ENCODE peak calls at places on chromosomes 16 and 17, in ten cellular contexts. H, P, Z, C, Q, X, A, T, V and J are unnamed samples.
A peak's percentile ranks its signal among the peaks of the same experiment; 100 is the strongest.

GRCh38 chr16:67668495-67669157 is 2.0 kb downstream of the C16orf86 start:
- DNase-seq in Q (no peak), Z (no peak), C (no peak), T (no peak), H (no peak), P (no peak), X (peak; percentile 66), A (no peak), V (no peak), J (no peak)

GRCh38 chr17:15180121-15180561 is 85.0 kb downstream of the PMP22 start:
- DNase-seq in T (no peak), A (no peak), P (no peak), Q (no peak), C (no peak), V (peak; percentile 13), H (no peak), Z (no peak), X (no peak), J (no peak)

GRCh38 chr16:4767872-4768548 is 1.0 kb upstream of the ZNF500 start:
- DNase-seq in P (no peak), C (peak; percentile 20), T (peak; percentile 72), X (no peak), V (no peak), H (no peak), Q (peak; percentile 47), A (peak; percentile 40), Z (no peak), J (no peak)

GRCh38 chr17:40912506-40913220 is 24.8 kb downstream of the KRT23 start:
- DNase-seq in V (no peak), Q (no peak), P (no peak), A (no peak), Z (no peak), T (no peak), C (no peak), H (no peak), X (no peak), J (no peak)

GRCh38 chr17:2694381-2695242 is 17.0 kb downstream of the CLUH start:
- DNase-seq in A (peak; percentile 7), P (no peak), V (no peak), Z (peak; percentile 25), H (no peak), T (peak; percentile 61), X (no peak), C (no peak), Q (peak; percentile 22), J (no peak)

GRCh38 chr17:72152392-72152727 is 31.5 kb downstream of the SOX9 start:
- DNase-seq in X (no peak), Z (no peak), Q (no peak), C (no peak), A (no peak), P (no peak), V (no peak), H (no peak), T (no peak), J (no peak)

GRCh38 chr16:89350701-89351380 is 133.3 kb downstream of the ZNF778 start:
- DNase-seq in T (no peak), P (no peak), V (no peak), Z (no peak), X (no peak), Q (no peak), A (no peak), C (no peak), H (no peak), J (no peak)

GRCh38 chr17:40218740-40219072 is 398 bp upstream of the WIPF2 start:
- DNase-seq in Q (peak; percentile 64), Z (peak; percentile 61), H (peak; percentile 75), P (peak; percentile 28), V (peak; percentile 44), T (peak; percentile 89), A (peak; percentile 71), C (peak; percentile 40), X (peak; percentile 89), J (peak; percentile 87)

GRCh38 chr16:88705076-88705684 is 1.0 kb downstream of the RNF166 start:
- DNase-seq in P (no peak), Z (no peak), T (no peak), C (no peak), H (no peak), X (no peak), V (no peak), Q (no peak), A (peak; percentile 44), J (no peak)

DNA sequence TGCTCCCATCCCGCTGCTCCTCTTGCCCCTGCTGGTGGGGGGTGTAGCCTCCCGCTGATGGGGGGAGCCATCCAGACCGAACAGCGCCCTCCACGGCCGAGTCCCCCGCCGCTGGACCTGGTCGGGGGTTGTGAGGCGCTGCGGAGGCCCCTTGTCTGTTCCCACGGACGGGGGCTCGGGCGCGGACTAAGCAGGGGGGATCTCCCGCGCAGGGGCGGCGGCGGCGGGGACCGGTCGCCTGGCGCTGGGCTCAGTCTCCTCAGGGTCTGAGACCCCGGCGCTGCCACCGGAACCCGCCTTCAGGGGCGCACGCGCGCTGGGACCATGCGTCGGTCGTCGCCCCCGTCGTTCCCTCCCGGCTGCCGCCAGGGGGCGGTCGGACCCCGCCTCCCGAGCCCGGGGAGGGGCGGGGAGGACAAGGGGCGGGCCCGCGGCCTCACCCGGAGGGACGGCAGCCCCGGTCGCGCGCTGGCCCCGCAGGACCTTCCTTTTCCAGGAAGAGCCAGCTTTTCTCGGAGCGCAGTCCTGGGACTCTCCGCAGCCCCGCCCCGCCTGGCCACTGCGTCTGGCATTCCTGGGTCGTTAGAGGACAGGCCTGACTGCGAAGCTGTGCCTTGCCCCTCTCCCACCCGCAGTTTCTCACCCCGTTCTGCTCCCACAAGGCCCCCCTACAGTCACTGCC is 6.3 kb upstream of the IL32 start:
- DNase-seq in Z (peak; percentile 91), Q (peak; percentile 89), C (no peak), H (peak; percentile 79), T (peak; percentile 91), X (peak; percentile 98), P (peak; percentile 58), V (peak; percentile 64), A (peak; percentile 92), J (peak; percentile 91)
- TF ChIP-seq POLR2A in Z (no peak), Q (no peak), C (peak; percentile 71), H (peak; percentile 53), T (no peak), X (peak; percentile 69), P (no peak), V (no peak), A (peak; percentile 55), J (no peak)

GRCh38 chr16:66242672-66243071 is 123.8 kb upstream of the CDH5 start:
- DNase-seq in V (no peak), H (no peak), C (no peak), A (no peak), Z (no peak), P (no peak), X (no peak), T (no peak), Q (no peak), J (no peak)

GRCh38 chr16:66248096-66248495 is 118.4 kb upstream of the CDH5 start:
- DNase-seq in Q (peak; percentile 87), X (no peak), V (no peak), H (no peak), A (peak; percentile 37), Z (peak; percentile 37), P (peak; percentile 51), T (peak; percentile 88), C (no peak), J (no peak)

GRCh38 chr16:66250686-66251405 is 115.6 kb upstream of the CDH5 start:
- DNase-seq in Z (peak; percentile 36), X (no peak), P (peak; percentile 80), C (no peak), V (no peak), Q (peak; percentile 73), A (peak; percentile 48), H (no peak), T (peak; percentile 94), J (peak; percentile 89)

GRCh38 chr16:66251406-66252160 is 114.9 kb upstream of the CDH5 start:
- DNase-seq in X (no peak), T (peak; percentile 49), V (no peak), P (no peak), A (no peak), C (no peak), Q (no peak), H (no peak), Z (no peak), J (no peak)

DNA sequence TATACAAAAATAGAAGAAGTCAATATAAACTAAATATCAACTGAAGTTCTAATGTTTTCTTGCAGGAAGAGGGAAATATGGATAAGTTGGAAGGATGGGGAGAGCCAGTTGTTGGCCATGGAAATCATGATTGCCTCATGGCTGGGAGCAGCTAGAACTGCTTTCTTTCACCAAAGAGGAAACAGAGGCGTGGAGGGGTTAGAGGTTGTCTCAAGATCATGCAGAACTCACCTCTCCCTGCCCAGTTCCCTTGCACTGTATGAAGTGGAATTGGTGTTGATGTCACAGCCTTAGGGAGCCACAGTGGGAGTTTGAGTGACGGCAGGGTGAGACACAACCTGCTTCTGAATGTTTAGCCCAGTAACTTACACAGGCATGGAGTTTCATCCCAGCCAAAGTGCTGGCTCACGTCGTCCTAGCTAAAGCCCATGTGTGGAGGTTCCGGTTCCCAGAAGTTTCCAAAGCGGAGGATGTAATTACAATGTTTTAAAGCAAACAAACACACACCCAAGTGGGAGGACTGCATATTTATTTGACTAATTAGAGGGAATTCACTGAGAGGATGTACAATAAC is 118.9 kb upstream of the CDH5 start:
- DNase-seq in V (no peak), P (peak; percentile 29), A (peak; percentile 19), Z (no peak), C (no peak), H (no peak), X (no peak), Q (peak; percentile 60), T (peak; percentile 77), J (no peak)
- TF ChIP-seq EP300 in V (no peak), P (no peak), A (no peak), Z (no peak), C (no peak), H (no peak), X (no peak), Q (no peak), T (no peak), J (no peak)

GRCh38 chr17:73952136-73952497 is 251.4 kb upstream of the RPL38 start:
- DNase-seq in Q (no peak), A (no peak), T (no peak), Z (no peak), V (no peak), X (no peak), P (no peak), H (no peak), C (no peak), J (no peak)
- H3K4me3 ChIP-seq in Q (no peak overlapping the region), A (peak overlapping the region; percentile 20), T (peak overlapping the region; percentile 38), Z (peak overlapping the region; percentile 30), V (peak overlapping the region; percentile 41), X (no peak overlapping the region), P (no peak overlapping the region), H (no peak overlapping the region), C (no peak overlapping the region), J (peak overlapping the region; percentile 43)

DNA sequence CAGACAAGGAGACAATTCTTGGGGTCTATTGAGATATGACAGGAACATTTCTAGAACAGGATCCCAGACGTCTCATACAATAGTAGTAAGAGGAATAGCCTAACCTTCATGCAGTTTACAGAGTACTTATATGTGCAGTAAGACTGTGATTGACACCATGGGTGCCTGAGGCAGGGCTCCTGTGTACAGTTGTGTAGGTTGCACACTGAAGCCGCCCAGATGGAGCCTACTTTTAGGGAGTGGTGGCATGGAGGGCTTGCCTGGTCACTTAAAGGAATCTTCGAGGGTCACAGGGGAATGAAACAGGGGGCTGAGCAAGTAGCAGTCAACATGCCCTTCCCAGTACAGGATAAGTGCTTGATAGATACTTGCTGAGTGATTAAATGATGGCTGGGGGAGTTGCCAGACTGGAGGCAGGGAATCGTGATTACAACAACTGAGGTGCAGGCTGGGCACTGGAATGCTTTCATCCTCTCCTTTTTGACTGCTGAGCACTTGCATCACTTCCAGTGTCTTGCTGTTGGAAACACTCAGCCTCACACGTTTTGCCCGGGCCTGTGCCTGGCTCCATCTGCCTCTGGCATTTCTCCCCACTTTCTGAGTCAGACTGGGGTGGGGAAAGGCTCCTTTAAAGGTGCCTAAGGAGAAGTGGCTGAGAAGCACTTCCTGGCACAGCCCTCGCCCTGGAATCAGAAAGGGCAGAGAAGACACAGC is 71.0 kb downstream of the COPRS start:
- DNase-seq in C (no peak), Z (no peak), P (no peak), X (peak; percentile 3), H (no peak), A (peak; percentile 39), V (no peak), T (peak; percentile 93), Q (peak; percentile 17), J (peak; percentile 60)
- TF ChIP-seq POLR2A in C (no peak), Z (no peak), P (no peak), X (no peak), H (no peak), A (no peak), V (no peak), T (no peak), Q (no peak), J (no peak)